ENCODE peak calls at places on chromosomes 3 and 15, in eight cellular contexts. N, A, J, Y, O, T, V and Q are unnamed samples.

GRCh38 chr15:40847225-40847961 is 3.5 kb downstream of the SPINT1 start:
- DNase-seq in N (no peak), A (no peak), J (peak), Y (no peak), O (no peak), T (no peak), V (peak), Q (no peak)

GRCh38 chr3:197508511-197508910 is 47.3 kb downstream of the BDH1 start:
- DNase-seq in N (no peak), A (no peak), J (no peak), Y (no peak), O (peak), T (no peak), V (no peak), Q (no peak)

GRCh38 chr3:182738583-182739514 is 54.5 kb upstream of the ATP11B start:
- DNase-seq in N (no peak), A (no peak), J (no peak), Y (no peak), O (no peak), T (no peak), V (no peak), Q (no peak)

GRCh38 chr15:56760186-56760585 is 26.9 kb upstream of the ZNF280D start:
- DNase-seq in N (no peak), A (no peak), J (no peak), Y (no peak), O (no peak), T (no peak), V (no peak), Q (no peak)

GRCh38 chr15:100873029-100873677 is 6.5 kb upstream of the ALDH1A3 start:
- DNase-seq in N (peak), A (no peak), J (peak), Y (peak), O (peak), T (peak), V (peak), Q (peak)

GRCh38 chr3:13210221-13210975 is 137.2 kb upstream of the IQSEC1 start:
- DNase-seq in N (no peak), A (no peak), J (no peak), Y (no peak), O (no peak), T (no peak), V (no peak), Q (no peak)

GRCh38 chr3:62605413-62606068 is 232.2 kb upstream of the FEZF2 start:
- DNase-seq in N (no peak), A (no peak), J (no peak), Y (no peak), O (no peak), T (no peak), V (no peak), Q (no peak)

GRCh38 chr3:32424581-32425250 is 33.1 kb downstream of the CMTM7 start:
- DNase-seq in N (no peak), A (no peak), J (no peak), Y (no peak), O (no peak), T (no peak), V (no peak), Q (no peak)

GRCh38 chr3:152595975-152596832 is 238.7 kb upstream of the P2RY1 start:
- DNase-seq in N (peak), A (no peak), J (peak), Y (peak), O (no peak), T (no peak), V (no peak), Q (peak)

GRCh38 chr15:63490345-63491034 is 13.9 kb upstream of the USP3 start:
- DNase-seq in N (no peak), A (no peak), J (no peak), Y (no peak), O (peak), T (no peak), V (no peak), Q (no peak)